ENCODE peak calls at places on chromosomes 11 and 22, in nine cellular contexts. One of them, this sample, is unnamed.

GRCh38 chr11:104151404-104152204 is 12.3 kb downstream of the PDGFD start:
- DNase-seq in neural crest cell: no peak
- DNase-seq in H9: no peak
- DNase-seq in bronchial epithelial cell: peak
- DNase-seq in osteocyte: no peak
- DNase-seq in kidney epithelial cell: no peak
- DNase-seq in A549: no peak
- DNase-seq in ovary: no peak
- DNase-seq in osteoblast: no peak
- DNase-seq in this sample: no peak

GRCh38 chr22:35352214-35353111 is 28.4 kb upstream of the HMOX1 start:
- DNase-seq in H9: peak
- DNase-seq in bronchial epithelial cell: peak
- DNase-seq in A549: peak
- DNase-seq in kidney epithelial cell: no peak
- DNase-seq in neural crest cell: peak
- DNase-seq in osteoblast: peak
- DNase-seq in ovary: no peak
- DNase-seq in osteocyte: no peak
- DNase-seq in this sample: no peak

GRCh38 chr22:39185601-39186012 is 33.1 kb upstream of the CBX7 start:
- DNase-seq in osteoblast: peak
- DNase-seq in kidney epithelial cell: no peak
- DNase-seq in H9: no peak
- DNase-seq in osteocyte: no peak
- DNase-seq in A549: no peak
- DNase-seq in neural crest cell: peak
- DNase-seq in ovary: no peak
- DNase-seq in bronchial epithelial cell: no peak
- DNase-seq in this sample: no peak

GRCh38 chr22:31490496-31490925 is 869 bp upstream of the EIF4ENIF1 start:
- DNase-seq in osteoblast: peak
- DNase-seq in neural crest cell: peak
- DNase-seq in H9: peak
- DNase-seq in osteocyte: no peak
- DNase-seq in kidney epithelial cell: no peak
- DNase-seq in A549: peak
- DNase-seq in ovary: no peak
- DNase-seq in bronchial epithelial cell: peak
- DNase-seq in this sample: peak

GRCh38 chr11:116500833-116501622 is 271.8 kb downstream of the BUD13 start:
- DNase-seq in A549: no peak
- DNase-seq in neural crest cell: no peak
- DNase-seq in H9: peak
- DNase-seq in osteocyte: no peak
- DNase-seq in ovary: no peak
- DNase-seq in kidney epithelial cell: no peak
- DNase-seq in bronchial epithelial cell: no peak
- DNase-seq in osteoblast: no peak
- DNase-seq in this sample: no peak

GRCh38 chr22:47090591-47091240 is 328.3 kb downstream of the TBC1D22A start:
- DNase-seq in bronchial epithelial cell: no peak
- DNase-seq in ovary: no peak
- DNase-seq in A549: no peak
- DNase-seq in kidney epithelial cell: no peak
- DNase-seq in osteoblast: no peak
- DNase-seq in osteocyte: peak
- DNase-seq in H9: peak
- DNase-seq in neural crest cell: no peak
- DNase-seq in this sample: peak

GRCh38 chr22:39938509-39938908 is 21.7 kb upstream of the TMA7B start:
- DNase-seq in osteoblast: no peak
- DNase-seq in ovary: no peak
- DNase-seq in A549: no peak
- DNase-seq in H9: no peak
- DNase-seq in bronchial epithelial cell: no peak
- DNase-seq in kidney epithelial cell: no peak
- DNase-seq in osteocyte: no peak
- DNase-seq in neural crest cell: no peak
- DNase-seq in this sample: no peak

GRCh38 chr11:79212711-79213110 is 228.1 kb downstream of the TENM4 start:
- DNase-seq in ovary: no peak
- DNase-seq in A549: no peak
- DNase-seq in neural crest cell: no peak
- DNase-seq in osteocyte: no peak
- DNase-seq in bronchial epithelial cell: no peak
- DNase-seq in kidney epithelial cell: peak
- DNase-seq in osteoblast: no peak
- DNase-seq in H9: peak
- DNase-seq in this sample: no peak

GRCh38 chr11:94018721-94019120 is 2.4 kb upstream of the HEPHL1 start:
- DNase-seq in ovary: no peak
- DNase-seq in A549: no peak
- DNase-seq in neural crest cell: no peak
- DNase-seq in osteocyte: no peak
- DNase-seq in kidney epithelial cell: no peak
- DNase-seq in bronchial epithelial cell: peak
- DNase-seq in osteoblast: no peak
- DNase-seq in H9: no peak
- DNase-seq in this sample: no peak

GRCh38 chr11:114297806-114298700 is 1.9 kb downstream of the NNMT start:
- DNase-seq in kidney epithelial cell: no peak
- DNase-seq in ovary: no peak
- DNase-seq in osteoblast: no peak
- DNase-seq in osteocyte: peak
- DNase-seq in neural crest cell: no peak
- DNase-seq in bronchial epithelial cell: no peak
- DNase-seq in A549: no peak
- DNase-seq in H9: no peak
- DNase-seq in this sample: no peak

GRCh38 chr22:36302439-36303114 is 49.6 kb downstream of the APOL1 start:
- DNase-seq in ovary: no peak
- DNase-seq in H9: no peak
- DNase-seq in neural crest cell: no peak
- DNase-seq in osteocyte: no peak
- DNase-seq in A549: no peak
- DNase-seq in osteoblast: no peak
- DNase-seq in kidney epithelial cell: no peak
- DNase-seq in bronchial epithelial cell: no peak
- DNase-seq in this sample: no peak

GRCh38 chr11:19832166-19832750 is 119.6 kb downstream of the NAV2 start:
- DNase-seq in bronchial epithelial cell: no peak
- DNase-seq in neural crest cell: peak
- DNase-seq in ovary: no peak
- DNase-seq in osteocyte: no peak
- DNase-seq in kidney epithelial cell: no peak
- DNase-seq in A549: no peak
- DNase-seq in osteoblast: peak
- DNase-seq in H9: no peak
- DNase-seq in this sample: no peak

GRCh38 chr11:100878474-100878873 is 191.4 kb downstream of the ARHGAP42 start:
- DNase-seq in kidney epithelial cell: no peak
- DNase-seq in ovary: no peak
- DNase-seq in bronchial epithelial cell: no peak
- DNase-seq in osteocyte: no peak
- DNase-seq in H9: no peak
- DNase-seq in osteoblast: peak
- DNase-seq in neural crest cell: no peak
- DNase-seq in A549: no peak
- DNase-seq in this sample: peak

GRCh38 chr11:102144357-102145342 is 34.4 kb downstream of the YAP1 start:
- DNase-seq in H9: no peak
- DNase-seq in kidney epithelial cell: no peak
- DNase-seq in neural crest cell: no peak
- DNase-seq in bronchial epithelial cell: no peak
- DNase-seq in A549: no peak
- DNase-seq in osteoblast: no peak
- DNase-seq in ovary: no peak
- DNase-seq in osteocyte: no peak
- DNase-seq in this sample: peak

GRCh38 chr11:95093548-95093947 is 3.9 kb downstream of the ENDOD1 start:
- DNase-seq in osteocyte: no peak
- DNase-seq in A549: no peak
- DNase-seq in kidney epithelial cell: no peak
- DNase-seq in neural crest cell: no peak
- DNase-seq in osteoblast: no peak
- DNase-seq in H9: no peak
- DNase-seq in bronchial epithelial cell: no peak
- DNase-seq in ovary: no peak
- DNase-seq in this sample: no peak

GRCh38 chr22:28710112-28710888 is 30.7 kb upstream of the TTC28 start:
- DNase-seq in neural crest cell: no peak
- DNase-seq in bronchial epithelial cell: peak
- DNase-seq in A549: peak
- DNase-seq in ovary: no peak
- DNase-seq in kidney epithelial cell: no peak
- DNase-seq in osteoblast: peak
- DNase-seq in osteocyte: no peak
- DNase-seq in H9: no peak
- DNase-seq in this sample: peak

GRCh38 chr11:118899706-118900360 is 16.1 kb downstream of the CXCR5 start:
- DNase-seq in osteoblast: peak
- DNase-seq in osteocyte: no peak
- DNase-seq in H9: no peak
- DNase-seq in neural crest cell: no peak
- DNase-seq in A549: no peak
- DNase-seq in bronchial epithelial cell: no peak
- DNase-seq in kidney epithelial cell: no peak
- DNase-seq in ovary: peak
- DNase-seq in this sample: no peak

GRCh38 chr22:50146440-50147228 is 23.9 kb upstream of the PANX2 start:
- DNase-seq in osteoblast: peak
- DNase-seq in ovary: peak
- DNase-seq in osteocyte: no peak
- DNase-seq in neural crest cell: no peak
- DNase-seq in H9: no peak
- DNase-seq in A549: peak
- DNase-seq in bronchial epithelial cell: peak
- DNase-seq in kidney epithelial cell: no peak
- DNase-seq in this sample: no peak

GRCh38 chr11:290621-291231 is 1.8 kb downstream of the PGGHG start:
- DNase-seq in osteoblast: peak
- DNase-seq in osteocyte: no peak
- DNase-seq in H9: no peak
- DNase-seq in neural crest cell: no peak
- DNase-seq in kidney epithelial cell: no peak
- DNase-seq in A549: no peak
- DNase-seq in ovary: peak
- DNase-seq in bronchial epithelial cell: no peak
- DNase-seq in this sample: no peak

DNA sequence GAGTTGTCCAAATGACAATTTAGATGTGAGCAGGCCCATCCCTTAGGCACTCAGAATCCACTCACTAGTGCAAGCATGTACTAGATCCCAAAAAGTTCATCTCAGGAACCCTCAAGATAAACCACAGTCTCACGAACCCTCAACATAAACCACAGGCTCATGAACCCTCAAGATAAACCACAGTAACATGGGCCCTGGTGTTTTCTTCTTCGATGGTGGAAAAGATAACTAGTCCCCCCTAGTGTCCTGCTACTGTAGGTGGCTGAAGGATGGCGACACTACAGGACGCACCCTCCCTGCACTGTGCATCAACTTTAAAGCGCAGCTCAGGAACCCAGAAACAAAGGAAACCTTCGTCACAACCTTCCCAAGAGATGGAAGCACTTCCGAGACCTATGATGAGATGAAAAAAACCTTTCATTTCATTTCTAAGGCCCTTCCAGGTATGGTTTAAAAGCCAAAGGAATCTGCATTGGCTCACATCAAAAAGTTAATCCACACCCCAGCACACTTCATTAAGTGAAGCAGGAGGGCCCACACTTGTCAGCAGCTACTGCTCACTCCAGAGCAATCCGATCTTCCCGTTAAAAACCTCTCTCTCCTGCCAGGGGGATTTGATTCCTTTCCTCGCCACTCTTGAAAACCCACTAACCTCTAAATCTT is 2.4 kb downstream of the LARGE1 start:
- DNase-seq in neural crest cell: no peak
- DNase-seq in osteoblast: no peak
- DNase-seq in H9: peak
- DNase-seq in ovary: no peak
- DNase-seq in kidney epithelial cell: no peak
- DNase-seq in A549: peak
- DNase-seq in bronchial epithelial cell: no peak
- DNase-seq in osteocyte: no peak
- DNase-seq in this sample: no peak
- TF ChIP-seq CTCF in neural crest cell: peak
- TF ChIP-seq CTCF in osteoblast: peak
- TF ChIP-seq CTCF in H9: peak
- TF ChIP-seq CTCF in ovary: no peak
- TF ChIP-seq CTCF in kidney epithelial cell: peak
- TF ChIP-seq CTCF in A549: peak
- TF ChIP-seq CTCF in bronchial epithelial cell: no peak
- TF ChIP-seq CTCF in osteocyte: peak
- TF ChIP-seq CTCF in this sample: peak

GRCh38 chr11:13114566-13115465 is 105.7 kb downstream of the RASSF10 start:
- DNase-seq in ovary: no peak
- DNase-seq in bronchial epithelial cell: no peak
- DNase-seq in osteocyte: no peak
- DNase-seq in osteoblast: peak
- DNase-seq in neural crest cell: peak
- DNase-seq in A549: peak
- DNase-seq in H9: peak
- DNase-seq in kidney epithelial cell: no peak
- DNase-seq in this sample: no peak
- TF ChIP-seq CTCF in ovary: no peak
- TF ChIP-seq CTCF in bronchial epithelial cell: peak
- TF ChIP-seq CTCF in osteocyte: no peak
- TF ChIP-seq CTCF in osteoblast: no peak
- TF ChIP-seq CTCF in neural crest cell: no peak
- TF ChIP-seq CTCF in A549: peak
- TF ChIP-seq CTCF in H9: peak
- TF ChIP-seq CTCF in kidney epithelial cell: peak
- TF ChIP-seq CTCF in this sample: no peak

GRCh38 chr22:37419916-37420655 is 7.2 kb downstream of the ELFN2 start:
- DNase-seq in osteocyte: no peak
- DNase-seq in osteoblast: peak
- DNase-seq in H9: peak
- DNase-seq in neural crest cell: no peak
- DNase-seq in bronchial epithelial cell: peak
- DNase-seq in ovary: no peak
- DNase-seq in kidney epithelial cell: no peak
- DNase-seq in A549: no peak
- DNase-seq in this sample: no peak
- TF ChIP-seq CTCF in osteocyte: no peak
- TF ChIP-seq CTCF in osteoblast: no peak
- TF ChIP-seq CTCF in H9: no peak
- TF ChIP-seq CTCF in neural crest cell: no peak
- TF ChIP-seq CTCF in bronchial epithelial cell: no peak
- TF ChIP-seq CTCF in ovary: no peak
- TF ChIP-seq CTCF in kidney epithelial cell: no peak
- TF ChIP-seq CTCF in A549: no peak
- TF ChIP-seq CTCF in this sample: no peak

DNA sequence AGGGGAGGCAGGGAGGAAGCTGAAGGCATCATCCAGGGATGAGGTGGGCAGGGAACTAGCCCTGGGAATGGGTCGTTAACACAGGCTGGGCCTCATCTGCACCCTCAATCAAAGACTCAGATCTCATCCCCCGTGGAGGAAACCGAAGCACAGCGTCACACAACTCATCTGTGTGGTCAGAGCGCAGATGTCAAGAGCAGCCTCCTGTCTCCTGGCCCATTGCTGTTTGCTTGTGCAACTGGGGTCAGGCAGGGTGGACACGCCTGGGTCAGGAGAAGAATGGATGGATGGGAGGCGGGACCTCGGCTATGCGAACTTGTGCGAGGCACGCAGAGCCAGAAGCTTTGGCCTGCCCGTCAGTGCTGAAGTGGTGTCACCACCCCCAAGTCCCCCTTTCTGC is 218.1 kb downstream of the CEP164 start:
- DNase-seq in A549: no peak
- DNase-seq in ovary: no peak
- DNase-seq in osteocyte: no peak
- DNase-seq in neural crest cell: no peak
- DNase-seq in H9: no peak
- DNase-seq in osteoblast: no peak
- DNase-seq in kidney epithelial cell: no peak
- DNase-seq in bronchial epithelial cell: no peak
- DNase-seq in this sample: no peak
- TF ChIP-seq CTCF in A549: no peak
- TF ChIP-seq CTCF in ovary: no peak
- TF ChIP-seq CTCF in osteocyte: no peak
- TF ChIP-seq CTCF in neural crest cell: no peak
- TF ChIP-seq CTCF in H9: no peak
- TF ChIP-seq CTCF in osteoblast: no peak
- TF ChIP-seq CTCF in kidney epithelial cell: no peak
- TF ChIP-seq CTCF in bronchial epithelial cell: no peak
- TF ChIP-seq CTCF in this sample: no peak

This sample was measured in AG09319.